ENCODE peak calls at places on chromosomes 6 and 20, in nine cellular contexts. One of them, this sample, is unnamed. For H3K4me1, the result is how much of the 10 kb centered on the place peaks cover.

GRCh38 chr20:43666376-43667328 is at the start of gene MYBL2:
- DNase-seq in right cardiac atrium: peak
- DNase-seq in pancreas: peak
- DNase-seq in Panc1: no peak
- DNase-seq in cardiac muscle cell: peak
- DNase-seq in mucosa of descending colon: peak
- DNase-seq in K562: peak
- DNase-seq in CD8-positive, alpha-beta T cell: peak
- DNase-seq in A673: peak
- DNase-seq in this sample: peak

GRCh38 chr6:105692630-105693212 is 289.8 kb upstream of the PREP start:
- DNase-seq in Panc1: no peak
- DNase-seq in right cardiac atrium: no peak
- DNase-seq in K562: no peak
- DNase-seq in pancreas: no peak
- DNase-seq in A673: no peak
- DNase-seq in mucosa of descending colon: no peak
- DNase-seq in CD8-positive, alpha-beta T cell: no peak
- DNase-seq in cardiac muscle cell: no peak
- DNase-seq in this sample: no peak

GRCh38 chr20:40991181-40991889 is 37.3 kb upstream of the TOP1 start:
- DNase-seq in K562: no peak
- DNase-seq in right cardiac atrium: no peak
- DNase-seq in A673: peak
- DNase-seq in cardiac muscle cell: no peak
- DNase-seq in CD8-positive, alpha-beta T cell: no peak
- DNase-seq in mucosa of descending colon: no peak
- DNase-seq in Panc1: no peak
- DNase-seq in pancreas: no peak
- DNase-seq in this sample: peak

GRCh38 chr20:63081351-63081750 is 74.6 kb upstream of the BHLHE23 start:
- DNase-seq in mucosa of descending colon: no peak
- DNase-seq in cardiac muscle cell: no peak
- DNase-seq in CD8-positive, alpha-beta T cell: no peak
- DNase-seq in K562: no peak
- DNase-seq in pancreas: peak
- DNase-seq in Panc1: no peak
- DNase-seq in right cardiac atrium: no peak
- DNase-seq in A673: no peak
- DNase-seq in this sample: peak

GRCh38 chr6:4133941-4134838 is 1.2 kb downstream of the ECI2 start:
- DNase-seq in right cardiac atrium: peak
- DNase-seq in CD8-positive, alpha-beta T cell: no peak
- DNase-seq in mucosa of descending colon: peak
- DNase-seq in pancreas: no peak
- DNase-seq in K562: peak
- DNase-seq in A673: peak
- DNase-seq in Panc1: no peak
- DNase-seq in cardiac muscle cell: peak
- DNase-seq in this sample: peak

GRCh38 chr6:139308936-139309603 is 17.3 kb upstream of the TXLNB start:
- DNase-seq in cardiac muscle cell: no peak
- DNase-seq in mucosa of descending colon: no peak
- DNase-seq in pancreas: no peak
- DNase-seq in Panc1: no peak
- DNase-seq in A673: no peak
- DNase-seq in right cardiac atrium: no peak
- DNase-seq in CD8-positive, alpha-beta T cell: no peak
- DNase-seq in K562: no peak
- DNase-seq in this sample: no peak

GRCh38 chr20:17771206-17772004 is 71.6 kb downstream of the BANF2 start:
- DNase-seq in mucosa of descending colon: no peak
- DNase-seq in K562: no peak
- DNase-seq in CD8-positive, alpha-beta T cell: no peak
- DNase-seq in right cardiac atrium: no peak
- DNase-seq in Panc1: no peak
- DNase-seq in pancreas: no peak
- DNase-seq in A673: peak
- DNase-seq in cardiac muscle cell: peak
- DNase-seq in this sample: no peak

GRCh38 chr20:24359306-24359705 is 110.1 kb upstream of the SYNDIG1 start:
- DNase-seq in right cardiac atrium: no peak
- DNase-seq in A673: no peak
- DNase-seq in cardiac muscle cell: no peak
- DNase-seq in K562: no peak
- DNase-seq in mucosa of descending colon: no peak
- DNase-seq in pancreas: no peak
- DNase-seq in Panc1: no peak
- DNase-seq in CD8-positive, alpha-beta T cell: no peak
- DNase-seq in this sample: no peak

GRCh38 chr20:6956056-6956455 is 188.6 kb downstream of the BMP2 start:
- DNase-seq in mucosa of descending colon: no peak
- DNase-seq in Panc1: no peak
- DNase-seq in CD8-positive, alpha-beta T cell: no peak
- DNase-seq in cardiac muscle cell: no peak
- DNase-seq in K562: no peak
- DNase-seq in pancreas: no peak
- DNase-seq in A673: no peak
- DNase-seq in right cardiac atrium: no peak
- DNase-seq in this sample: no peak

GRCh38 chr20:15703171-15703911 is 869.9 kb downstream of the KIF16B start:
- DNase-seq in mucosa of descending colon: no peak
- DNase-seq in K562: no peak
- DNase-seq in CD8-positive, alpha-beta T cell: no peak
- DNase-seq in A673: no peak
- DNase-seq in right cardiac atrium: no peak
- DNase-seq in Panc1: peak
- DNase-seq in pancreas: no peak
- DNase-seq in cardiac muscle cell: no peak
- DNase-seq in this sample: no peak

GRCh38 chr6:4125500-4125899 is 9.9 kb downstream of the ECI2 start:
- DNase-seq in CD8-positive, alpha-beta T cell: no peak
- DNase-seq in Panc1: no peak
- DNase-seq in right cardiac atrium: no peak
- DNase-seq in K562: no peak
- DNase-seq in A673: no peak
- DNase-seq in cardiac muscle cell: no peak
- DNase-seq in pancreas: no peak
- DNase-seq in mucosa of descending colon: no peak
- DNase-seq in this sample: no peak

GRCh38 chr20:62409935-62410741 is 3.1 kb upstream of the CABLES2 start:
- DNase-seq in right cardiac atrium: peak
- DNase-seq in A673: peak
- DNase-seq in pancreas: peak
- DNase-seq in cardiac muscle cell: peak
- DNase-seq in K562: peak
- DNase-seq in CD8-positive, alpha-beta T cell: peak
- DNase-seq in Panc1: no peak
- DNase-seq in mucosa of descending colon: peak
- DNase-seq in this sample: no peak

GRCh38 chr6:20463396-20463795 is 61.7 kb downstream of the E2F3 start:
- DNase-seq in Panc1: no peak
- DNase-seq in K562: no peak
- DNase-seq in right cardiac atrium: no peak
- DNase-seq in CD8-positive, alpha-beta T cell: no peak
- DNase-seq in mucosa of descending colon: no peak
- DNase-seq in pancreas: no peak
- DNase-seq in cardiac muscle cell: no peak
- DNase-seq in A673: no peak
- DNase-seq in this sample: no peak

GRCh38 chr6:110357696-110358535 is at the start of gene METTL24:
- DNase-seq in cardiac muscle cell: peak
- DNase-seq in A673: peak
- DNase-seq in right cardiac atrium: peak
- DNase-seq in Panc1: no peak
- DNase-seq in CD8-positive, alpha-beta T cell: peak
- DNase-seq in K562: no peak
- DNase-seq in pancreas: peak
- DNase-seq in mucosa of descending colon: peak
- DNase-seq in this sample: no peak

GRCh38 chr20:23023621-23024187 is 11.4 kb upstream of the SSTR4 start:
- DNase-seq in Panc1: no peak
- DNase-seq in pancreas: no peak
- DNase-seq in mucosa of descending colon: no peak
- DNase-seq in right cardiac atrium: no peak
- DNase-seq in K562: no peak
- DNase-seq in A673: no peak
- DNase-seq in cardiac muscle cell: no peak
- DNase-seq in CD8-positive, alpha-beta T cell: no peak
- DNase-seq in this sample: no peak

GRCh38 chr6:43708857-43709653 is 21.5 kb upstream of the MRPS18A start:
- DNase-seq in right cardiac atrium: peak
- DNase-seq in cardiac muscle cell: no peak
- DNase-seq in Panc1: no peak
- DNase-seq in mucosa of descending colon: no peak
- DNase-seq in CD8-positive, alpha-beta T cell: no peak
- DNase-seq in pancreas: no peak
- DNase-seq in K562: no peak
- DNase-seq in A673: no peak
- DNase-seq in this sample: no peak
- H3K4me1 ChIP-seq in right cardiac atrium: under half
- H3K4me1 ChIP-seq in cardiac muscle cell: under half
- H3K4me1 ChIP-seq in Panc1: under half
- H3K4me1 ChIP-seq in mucosa of descending colon: under half
- H3K4me1 ChIP-seq in CD8-positive, alpha-beta T cell: under half
- H3K4me1 ChIP-seq in pancreas: under half
- H3K4me1 ChIP-seq in K562: under half
- H3K4me1 ChIP-seq in A673: under half
- H3K4me1 ChIP-seq in this sample: under half

GRCh38 chr20:37291724-37292126 is 2.3 kb downstream of the MANBAL start:
- DNase-seq in right cardiac atrium: no peak
- DNase-seq in pancreas: no peak
- DNase-seq in Panc1: no peak
- DNase-seq in CD8-positive, alpha-beta T cell: no peak
- DNase-seq in K562: no peak
- DNase-seq in mucosa of descending colon: no peak
- DNase-seq in A673: no peak
- DNase-seq in cardiac muscle cell: no peak
- DNase-seq in this sample: no peak

GRCh38 chr20:37295001-37295400 is 5.5 kb downstream of the MANBAL start:
- DNase-seq in K562: peak
- DNase-seq in cardiac muscle cell: no peak
- DNase-seq in pancreas: no peak
- DNase-seq in right cardiac atrium: no peak
- DNase-seq in Panc1: peak
- DNase-seq in mucosa of descending colon: no peak
- DNase-seq in A673: peak
- DNase-seq in CD8-positive, alpha-beta T cell: no peak
- DNase-seq in this sample: no peak

GRCh38 chr20:37294262-37294981 is 5.0 kb downstream of the MANBAL start:
- DNase-seq in A673: no peak
- DNase-seq in K562: no peak
- DNase-seq in right cardiac atrium: no peak
- DNase-seq in cardiac muscle cell: no peak
- DNase-seq in Panc1: no peak
- DNase-seq in mucosa of descending colon: no peak
- DNase-seq in CD8-positive, alpha-beta T cell: no peak
- DNase-seq in pancreas: no peak
- DNase-seq in this sample: no peak

GRCh38 chr20:37295595-37295994 is 6.1 kb downstream of the MANBAL start:
- DNase-seq in A673: no peak
- DNase-seq in pancreas: no peak
- DNase-seq in Panc1: no peak
- DNase-seq in right cardiac atrium: no peak
- DNase-seq in mucosa of descending colon: no peak
- DNase-seq in cardiac muscle cell: no peak
- DNase-seq in K562: no peak
- DNase-seq in CD8-positive, alpha-beta T cell: no peak
- DNase-seq in this sample: no peak

DNA sequence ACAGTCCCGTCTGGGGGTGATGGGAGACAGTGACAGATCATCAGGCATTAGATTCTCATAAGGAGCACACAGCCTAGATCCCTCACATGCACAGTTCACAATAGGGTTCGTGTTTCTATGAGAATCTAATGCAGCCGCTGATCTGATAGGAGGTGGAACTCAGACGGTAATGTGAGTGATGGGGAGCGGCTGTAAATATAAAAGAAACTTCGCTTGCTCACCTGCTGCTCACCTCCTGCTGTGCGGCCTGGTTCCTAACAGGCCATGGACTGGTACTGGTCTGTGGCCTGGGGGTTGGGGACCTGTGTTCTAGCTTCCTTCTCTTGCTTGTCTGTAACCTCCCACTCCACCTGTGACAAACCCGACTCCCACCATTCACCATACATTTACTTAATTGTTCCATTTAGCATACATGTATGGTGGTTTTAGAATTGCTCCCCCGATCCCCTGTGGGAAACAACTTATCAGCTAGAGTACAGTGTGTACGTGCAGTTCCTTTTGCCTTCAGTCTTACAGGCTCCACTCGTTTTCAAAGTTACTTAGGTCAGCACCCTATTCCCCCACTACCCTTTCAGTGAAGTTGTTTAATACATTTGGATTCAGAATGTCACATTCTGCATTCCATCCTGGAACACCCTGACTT is 4.0 kb downstream of the MANBAL start:
- DNase-seq in cardiac muscle cell: no peak
- DNase-seq in A673: no peak
- DNase-seq in K562: no peak
- DNase-seq in Panc1: no peak
- DNase-seq in right cardiac atrium: no peak
- DNase-seq in CD8-positive, alpha-beta T cell: no peak
- DNase-seq in mucosa of descending colon: no peak
- DNase-seq in pancreas: no peak
- DNase-seq in this sample: no peak
- H3K4me1 ChIP-seq in cardiac muscle cell: under half
- H3K4me1 ChIP-seq in A673: under half
- H3K4me1 ChIP-seq in K562: under half
- H3K4me1 ChIP-seq in Panc1: under half
- H3K4me1 ChIP-seq in right cardiac atrium: under half
- H3K4me1 ChIP-seq in CD8-positive, alpha-beta T cell: under half
- H3K4me1 ChIP-seq in mucosa of descending colon: under half
- H3K4me1 ChIP-seq in pancreas: under half
- H3K4me1 ChIP-seq in this sample: half or more

DNA sequence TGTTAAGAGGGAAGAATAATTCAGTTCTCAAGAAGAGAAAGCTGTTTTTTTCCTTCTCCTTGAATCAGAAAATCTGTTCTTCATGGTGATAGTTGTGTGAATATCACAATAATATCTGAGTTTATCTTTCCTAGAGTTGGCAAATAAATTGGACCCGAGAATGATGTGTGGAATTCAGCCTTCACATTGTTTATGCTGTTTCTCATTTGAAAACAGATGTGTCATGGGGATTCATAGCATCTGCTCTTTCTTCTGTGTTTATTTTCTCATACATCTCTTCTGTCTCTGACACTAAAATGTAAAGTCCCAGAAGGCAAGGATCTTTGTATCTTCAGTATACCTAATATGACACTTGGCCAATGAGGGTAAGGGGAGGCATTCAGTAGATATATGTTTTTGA is 103.6 kb upstream of the SGK1 start:
- DNase-seq in cardiac muscle cell: no peak
- DNase-seq in mucosa of descending colon: no peak
- DNase-seq in A673: no peak
- DNase-seq in pancreas: no peak
- DNase-seq in Panc1: no peak
- DNase-seq in K562: no peak
- DNase-seq in CD8-positive, alpha-beta T cell: no peak
- DNase-seq in right cardiac atrium: no peak
- DNase-seq in this sample: no peak
- H3K4me1 ChIP-seq in cardiac muscle cell: under half
- H3K4me1 ChIP-seq in mucosa of descending colon: under half
- H3K4me1 ChIP-seq in A673: under half
- H3K4me1 ChIP-seq in pancreas: under half
- H3K4me1 ChIP-seq in Panc1: under half
- H3K4me1 ChIP-seq in K562: under half
- H3K4me1 ChIP-seq in CD8-positive, alpha-beta T cell: under half
- H3K4me1 ChIP-seq in right cardiac atrium: under half
- H3K4me1 ChIP-seq in this sample: under half

GRCh38 chr6:37134622-37135191 is 35.2 kb upstream of the PIM1 start:
- DNase-seq in right cardiac atrium: no peak
- DNase-seq in A673: no peak
- DNase-seq in mucosa of descending colon: peak
- DNase-seq in pancreas: no peak
- DNase-seq in K562: no peak
- DNase-seq in Panc1: peak
- DNase-seq in CD8-positive, alpha-beta T cell: peak
- DNase-seq in cardiac muscle cell: no peak
- DNase-seq in this sample: no peak
- H3K4me1 ChIP-seq in right cardiac atrium: under half
- H3K4me1 ChIP-seq in A673: under half
- H3K4me1 ChIP-seq in mucosa of descending colon: under half
- H3K4me1 ChIP-seq in pancreas: under half
- H3K4me1 ChIP-seq in K562: under half
- H3K4me1 ChIP-seq in Panc1: half or more
- H3K4me1 ChIP-seq in CD8-positive, alpha-beta T cell: under half
- H3K4me1 ChIP-seq in cardiac muscle cell: under half
- H3K4me1 ChIP-seq in this sample: under half